ENCODE peak calls at places on chromosomes 11 and 22, in eight cellular contexts. O is coronary artery, V is body of pancreas, H is colonic mucosa, D is cardiac muscle cell, K is esophagus squamous epithelium, C is HepG2, T is left ventricle myocardium inferior. S is an unnamed sample.

GRCh38 chr11:9038537-9038936 is 34.7 kb upstream of the NRIP3 start:
- DNase-seq in H (no peak), C (no peak), V (no peak), D (no peak), K (no peak), T (no peak), O (no peak), S (no peak)

GRCh38 chr11:79259800-79260199 is 181.0 kb downstream of the TENM4 start:
- DNase-seq in K (no peak), V (no peak), O (no peak), D (no peak), T (no peak), H (no peak), C (no peak), S (no peak)

GRCh38 chr11:73838443-73839122 is 38.1 kb downstream of the COA4 start:
- DNase-seq in T (no peak), C (no peak), D (peak; percentile 74), V (no peak), O (no peak), K (no peak), H (no peak), S (no peak)

GRCh38 chr11:20022363-20023081 is 137.8 kb downstream of the DBX1 start:
- DNase-seq in O (no peak), T (no peak), K (no peak), D (peak; percentile 93), C (peak; percentile 79), H (no peak), V (peak; percentile 50), S (no peak)

GRCh38 chr22:29639096-29639495 is 35.7 kb downstream of the NF2 start:
- DNase-seq in T (no peak), O (no peak), C (no peak), D (no peak), V (no peak), H (no peak), K (no peak), S (no peak)

GRCh38 chr11:65500262-65501004 is 1.6 kb downstream of the MALAT1 start:
- DNase-seq in C (no peak), H (peak; percentile 50), D (no peak), K (no peak), T (no peak), O (no peak), V (peak; percentile 54), S (no peak)

GRCh38 chr11:16881074-16881709 is 133.0 kb downstream of the PLEKHA7 start:
- DNase-seq in H (no peak), V (peak; percentile 71), C (no peak), O (no peak), T (peak; percentile 65), K (no peak), D (peak; percentile 52), S (no peak)

GRCh38 chr11:72844356-72844755 is 30.1 kb downstream of the ATG16L2 start:
- DNase-seq in K (no peak), H (no peak), C (no peak), V (no peak), D (peak; percentile 62), T (no peak), O (no peak), S (no peak)

GRCh38 chr22:20522134-20522827 is 14.9 kb downstream of the MED15 start:
- DNase-seq in C (no peak), H (no peak), K (no peak), O (no peak), D (no peak), T (no peak), V (no peak), S (no peak)

GRCh38 chr11:125448136-125448535 is 47.9 kb downstream of the FEZ1 start:
- DNase-seq in D (no peak), C (no peak), O (peak; percentile 22), T (no peak), V (no peak), K (no peak), H (no peak), S (no peak)

GRCh38 chr11:3954448-3955298 is 99.2 kb downstream of the STIM1 start:
- DNase-seq in V (no peak), T (no peak), K (no peak), H (no peak), D (no peak), C (no peak), O (no peak), S (no peak)

GRCh38 chr11:9757809-9758675 is 94.2 kb downstream of the SWAP70 start:
- DNase-seq in H (peak; percentile 91), K (peak; percentile 45), C (peak; percentile 63), D (peak; percentile 85), V (peak; percentile 91), T (peak; percentile 90), O (peak; percentile 89), S (no peak)

GRCh38 chr11:60700689-60701508 is 1.5 kb downstream of the MS4A8 start:
- DNase-seq in K (no peak), C (peak; percentile 29), D (peak; percentile 41), V (peak; percentile 72), H (peak; percentile 63), T (no peak), O (no peak), S (no peak)

GRCh38 chr11:80155412-80156017 is 714.7 kb upstream of the TENM4 start:
- DNase-seq in K (no peak), C (peak; percentile 21), V (no peak), D (peak; percentile 45), O (no peak), T (no peak), H (no peak), S (no peak)

GRCh38 chr11:58719406-58720117 is 12.2 kb downstream of the GLYAT start:
- DNase-seq in D (no peak), O (no peak), K (no peak), T (no peak), C (no peak), H (no peak), V (no peak), S (no peak)

GRCh38 chr11:23586188-23586587 is 725.9 kb upstream of the CCDC179 start:
- DNase-seq in H (no peak), V (no peak), D (no peak), C (no peak), O (no peak), K (no peak), T (no peak), S (no peak)

GRCh38 chr22:35552186-35552842 is 11.7 kb downstream of the RASD2 start:
- DNase-seq in H (peak; percentile 53), O (no peak), V (no peak), D (peak; percentile 52), K (no peak), T (no peak), C (peak; percentile 23), S (no peak)

DNA sequence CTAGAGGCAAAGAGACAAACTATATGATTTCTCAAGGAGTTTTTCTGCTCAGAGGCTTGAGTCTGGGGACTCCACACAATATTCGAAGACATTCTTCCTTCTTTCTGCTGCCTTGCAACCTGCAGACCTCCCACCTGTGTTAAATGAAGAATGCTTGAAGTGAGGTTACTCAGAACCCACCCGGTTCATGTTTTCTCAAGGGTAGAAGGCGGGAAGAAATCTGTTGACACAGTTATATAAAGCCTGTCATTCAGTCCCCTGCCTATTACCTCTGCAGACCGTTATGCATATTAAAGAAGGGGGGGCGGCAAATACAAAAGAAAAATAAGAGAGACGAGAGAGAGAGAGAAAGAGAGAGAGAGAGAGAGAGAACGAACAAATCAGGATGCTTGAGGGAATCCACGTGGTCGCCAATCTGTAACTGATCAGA is 2.2 kb upstream of the KMT2A start:
- DNase-seq in T (no peak), D (no peak), C (peak; percentile 32), V (no peak), K (no peak), H (no peak), O (no peak), S (no peak)
- H3K27ac ChIP-seq in T (no peak overlapping the region), D (no peak overlapping the region), C (peak overlapping the region; percentile 87), V (no peak overlapping the region), K (no peak overlapping the region), H (no peak overlapping the region), O (no peak overlapping the region), S (peak overlapping the region; percentile 97)

DNA sequence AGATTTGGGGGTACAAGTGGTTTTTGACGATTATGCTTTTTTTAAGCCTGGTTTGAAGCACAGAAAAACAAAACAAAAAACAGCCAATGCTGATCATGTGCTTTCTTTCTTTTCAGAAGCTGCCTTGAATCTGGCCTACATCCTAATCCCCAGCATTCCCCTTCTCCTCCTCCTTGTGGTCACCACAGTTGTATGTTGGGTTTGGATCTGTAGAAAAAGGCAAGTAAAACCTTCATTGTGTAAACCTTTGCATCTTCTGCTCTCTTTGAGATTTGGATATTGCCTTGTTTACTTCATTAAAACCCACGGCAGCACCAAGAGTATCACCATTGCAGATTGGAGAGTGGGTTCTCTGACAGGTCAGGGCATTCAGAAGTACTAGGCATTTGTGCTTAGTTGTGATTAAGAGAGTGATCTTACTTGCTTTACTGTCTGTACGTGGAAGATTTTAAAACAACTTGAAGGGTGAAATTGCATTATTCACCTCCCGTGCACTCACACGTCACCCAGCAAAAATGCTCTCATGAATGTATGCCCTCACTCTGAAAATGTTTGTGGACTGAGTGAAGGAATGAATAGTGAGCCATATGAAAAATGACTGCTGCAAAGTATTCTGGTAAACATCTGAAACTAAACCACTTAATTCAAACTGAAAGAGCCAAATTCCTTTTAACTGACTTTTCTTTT is 17.0 kb downstream of the LAYN start:
- DNase-seq in V (no peak), D (no peak), C (peak; percentile 14), T (no peak), O (no peak), K (no peak), H (no peak), S (no peak)
- H3K4me3 ChIP-seq in V (no peak overlapping the region), D (no peak overlapping the region), C (no peak overlapping the region), T (no peak overlapping the region), O (no peak overlapping the region), K (no peak overlapping the region), H (no peak overlapping the region), S (no peak overlapping the region)

DNA sequence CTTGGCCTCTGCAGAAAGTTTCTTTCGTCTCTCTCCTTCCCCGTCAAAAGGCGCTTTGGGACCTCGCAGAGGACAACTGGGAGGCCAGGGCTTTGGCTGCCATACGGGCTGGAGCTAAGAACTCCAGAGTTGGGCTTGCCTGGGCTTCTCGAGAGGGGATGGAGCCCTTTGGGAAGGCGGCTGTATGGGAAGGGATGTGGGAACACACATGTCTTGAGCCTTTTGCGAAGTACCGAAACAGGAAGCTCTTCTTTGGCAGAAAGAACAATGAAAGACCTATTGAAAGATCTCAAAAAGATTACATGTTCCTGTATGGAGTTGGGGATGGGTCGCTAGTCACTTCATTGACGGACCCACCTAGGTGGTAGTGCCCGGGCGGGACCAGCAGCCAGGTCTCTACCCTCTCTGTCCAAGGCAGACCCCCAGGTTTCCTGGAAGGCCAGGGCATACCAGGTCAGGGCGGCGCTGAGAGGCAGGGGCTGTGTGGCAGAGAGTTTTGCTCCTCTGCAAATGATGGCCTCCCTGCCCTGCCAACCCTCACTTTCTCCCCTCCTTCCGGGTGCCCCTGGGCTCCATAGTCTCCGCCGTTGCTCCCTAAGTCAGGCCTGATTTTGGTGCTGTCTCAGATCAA is 993 bp downstream of the ST14 start:
- DNase-seq in C (no peak), D (no peak), V (no peak), H (peak; percentile 52), O (no peak), K (no peak), T (no peak), S (no peak)
- H3K27ac ChIP-seq in C (no peak overlapping the region), D (no peak overlapping the region), V (peak overlapping the region; percentile 85), H (peak overlapping the region; percentile 81), O (no peak overlapping the region), K (peak overlapping the region; percentile 98), T (no peak overlapping the region), S (no peak overlapping the region)

DNA sequence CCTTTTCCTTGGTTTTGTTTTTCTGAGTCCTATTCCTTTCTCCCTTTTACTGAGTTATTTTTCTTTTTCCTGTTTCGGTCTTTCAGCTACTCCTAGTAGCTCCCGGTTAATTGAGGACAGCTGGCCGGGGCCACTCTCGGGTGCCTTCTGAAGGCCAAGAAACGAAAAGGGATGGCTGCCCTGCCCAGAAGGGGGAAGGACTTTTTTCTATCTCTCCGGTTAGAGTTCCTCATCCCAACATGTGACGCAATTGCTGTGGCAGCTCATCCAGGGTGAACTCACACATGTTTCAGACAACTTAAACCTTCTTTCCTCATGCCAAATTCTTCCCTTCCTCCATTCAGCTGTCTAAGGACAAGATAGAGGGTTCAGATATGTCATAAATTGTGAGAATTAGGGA is 83.6 kb downstream of the PIWIL4 start:
- DNase-seq in H (peak; percentile 24), K (no peak), T (peak; percentile 78), V (peak; percentile 15), D (no peak), O (no peak), C (no peak), S (no peak)
- H3K4me3 ChIP-seq in H (no peak overlapping the region), K (no peak overlapping the region), T (no peak overlapping the region), V (no peak overlapping the region), D (no peak overlapping the region), O (no peak overlapping the region), C (no peak overlapping the region), S (no peak overlapping the region)

S was measured in SK-N-MC.